ENCODE peak calls at places on chromosome 13, in four cellular contexts. One of them, this sample, is unnamed.

GRCh38 chr13:40026174-40026585 is 370.7 kb downstream of the COG6 start:
- DNase-seq in heart right ventricle: no peak
- DNase-seq in epithelial cell of esophagus: peak
- DNase-seq in PC-9: no peak
- DNase-seq in this sample: peak

GRCh38 chr13:78659450-78660110 is 625 bp upstream of the OBI1 start:
- DNase-seq in heart right ventricle: no peak
- DNase-seq in epithelial cell of esophagus: no peak
- DNase-seq in PC-9: no peak
- DNase-seq in this sample: peak

GRCh38 chr13:110232146-110232545 is 74.8 kb downstream of the COL4A1 start:
- DNase-seq in heart right ventricle: no peak
- DNase-seq in epithelial cell of esophagus: no peak
- DNase-seq in PC-9: no peak
- DNase-seq in this sample: no peak

GRCh38 chr13:21208755-21209154 is 32.3 kb downstream of the MRPL57 start:
- DNase-seq in heart right ventricle: no peak
- DNase-seq in epithelial cell of esophagus: no peak
- DNase-seq in PC-9: no peak
- DNase-seq in this sample: no peak

GRCh38 chr13:86567119-86567518 is 767.9 kb upstream of the SLITRK6 start:
- DNase-seq in heart right ventricle: no peak
- DNase-seq in epithelial cell of esophagus: no peak
- DNase-seq in PC-9: no peak
- DNase-seq in this sample: no peak

GRCh38 chr13:95492044-95492801 is 60.3 kb upstream of the CLDN10 start:
- DNase-seq in heart right ventricle: no peak
- DNase-seq in epithelial cell of esophagus: peak
- DNase-seq in PC-9: peak
- DNase-seq in this sample: no peak

GRCh38 chr13:37319041-37319443 is 213.6 kb upstream of the CSNK1A1L start:
- DNase-seq in heart right ventricle: no peak
- DNase-seq in epithelial cell of esophagus: no peak
- DNase-seq in PC-9: no peak
- DNase-seq in this sample: no peak

GRCh38 chr13:114281351-114282142 is at the start of gene UPF3A:
- DNase-seq in heart right ventricle: peak
- DNase-seq in epithelial cell of esophagus: peak
- DNase-seq in PC-9: peak
- DNase-seq in this sample: peak

GRCh38 chr13:81140675-81141074 is 799.7 kb upstream of the SPRY2 start:
- DNase-seq in heart right ventricle: no peak
- DNase-seq in epithelial cell of esophagus: no peak
- DNase-seq in PC-9: no peak
- DNase-seq in this sample: no peak

GRCh38 chr13:29411493-29411892 is 184.0 kb downstream of the SLC7A1 start:
- DNase-seq in heart right ventricle: no peak
- DNase-seq in epithelial cell of esophagus: peak
- DNase-seq in PC-9: no peak
- DNase-seq in this sample: no peak

GRCh38 chr13:52840066-52840465 is 8.4 kb downstream of the PCDH8 start:
- DNase-seq in heart right ventricle: no peak
- DNase-seq in epithelial cell of esophagus: no peak
- DNase-seq in PC-9: no peak
- DNase-seq in this sample: no peak

GRCh38 chr13:48715977-48716376 is 62.2 kb downstream of the CYSLTR2 start:
- DNase-seq in heart right ventricle: no peak
- DNase-seq in epithelial cell of esophagus: no peak
- DNase-seq in PC-9: no peak
- DNase-seq in this sample: no peak

GRCh38 chr13:50676602-50677001 is 166.9 kb downstream of the DLEU7 start:
- DNase-seq in heart right ventricle: no peak
- DNase-seq in epithelial cell of esophagus: peak
- DNase-seq in PC-9: peak
- DNase-seq in this sample: peak

GRCh38 chr13:83681547-83681946 is 200.7 kb downstream of the SLITRK1 start:
- DNase-seq in heart right ventricle: no peak
- DNase-seq in epithelial cell of esophagus: no peak
- DNase-seq in PC-9: no peak
- DNase-seq in this sample: no peak

GRCh38 chr13:95083758-95084157 is 217.5 kb downstream of the ABCC4 start:
- DNase-seq in heart right ventricle: no peak
- DNase-seq in epithelial cell of esophagus: peak
- DNase-seq in PC-9: no peak
- DNase-seq in this sample: no peak

GRCh38 chr13:113639661-113640262 is 18.2 kb downstream of the ATP4B start:
- DNase-seq in heart right ventricle: no peak
- DNase-seq in epithelial cell of esophagus: no peak
- DNase-seq in PC-9: no peak
- DNase-seq in this sample: no peak

GRCh38 chr13:40190656-40191100 is 475.8 kb downstream of the FOXO1 start:
- DNase-seq in heart right ventricle: no peak
- DNase-seq in epithelial cell of esophagus: peak
- DNase-seq in PC-9: peak
- DNase-seq in this sample: peak

GRCh38 chr13:53285896-53286430 is 257.4 kb downstream of the OLFM4 start:
- DNase-seq in heart right ventricle: no peak
- DNase-seq in epithelial cell of esophagus: no peak
- DNase-seq in PC-9: no peak
- DNase-seq in this sample: no peak

GRCh38 chr13:113078895-113079720 is 26.5 kb upstream of the F7 start:
- DNase-seq in heart right ventricle: no peak
- DNase-seq in epithelial cell of esophagus: no peak
- DNase-seq in PC-9: no peak
- DNase-seq in this sample: no peak

GRCh38 chr13:102651892-102652291 is 43.0 kb downstream of the METTL21C start:
- DNase-seq in heart right ventricle: no peak
- DNase-seq in epithelial cell of esophagus: peak
- DNase-seq in PC-9: no peak
- DNase-seq in this sample: no peak

GRCh38 chr13:84430015-84430414 is 547.7 kb upstream of the SLITRK1 start:
- DNase-seq in heart right ventricle: no peak
- DNase-seq in epithelial cell of esophagus: no peak
- DNase-seq in PC-9: no peak
- DNase-seq in this sample: no peak

GRCh38 chr13:102089177-102089576 is 312.7 kb downstream of the FGF14 start:
- DNase-seq in heart right ventricle: no peak
- DNase-seq in epithelial cell of esophagus: peak
- DNase-seq in PC-9: no peak
- DNase-seq in this sample: no peak

GRCh38 chr13:79703772-79704171 is 222.8 kb downstream of the NDFIP2 start:
- DNase-seq in heart right ventricle: no peak
- DNase-seq in epithelial cell of esophagus: no peak
- DNase-seq in PC-9: no peak
- DNase-seq in this sample: peak

GRCh38 chr13:42894765-42895181 is 97.3 kb downstream of the EPSTI1 start:
- DNase-seq in heart right ventricle: no peak
- DNase-seq in epithelial cell of esophagus: peak
- DNase-seq in PC-9: peak
- DNase-seq in this sample: no peak

GRCh38 chr13:67366533-67366932 is 136.4 kb upstream of the PCDH9 start:
- DNase-seq in heart right ventricle: no peak
- DNase-seq in epithelial cell of esophagus: peak
- DNase-seq in PC-9: no peak
- DNase-seq in this sample: no peak

GRCh38 chr13:110125157-110125556 is 181.8 kb downstream of the COL4A1 start:
- DNase-seq in heart right ventricle: no peak
- DNase-seq in epithelial cell of esophagus: no peak
- DNase-seq in PC-9: no peak
- DNase-seq in this sample: no peak

GRCh38 chr13:66803759-66804456 is 426.2 kb downstream of the PCDH9 start:
- DNase-seq in heart right ventricle: no peak
- DNase-seq in epithelial cell of esophagus: peak
- DNase-seq in PC-9: no peak
- DNase-seq in this sample: no peak

GRCh38 chr13:112464720-112465119 is 88.6 kb downstream of the SPACA7 start:
- DNase-seq in heart right ventricle: no peak
- DNase-seq in epithelial cell of esophagus: no peak
- DNase-seq in PC-9: no peak
- DNase-seq in this sample: no peak

GRCh38 chr13:72284791-72285190 is 417.8 kb upstream of the DACH1 start:
- DNase-seq in heart right ventricle: no peak
- DNase-seq in epithelial cell of esophagus: no peak
- DNase-seq in PC-9: no peak
- DNase-seq in this sample: no peak

GRCh38 chr13:43355774-43356173 is 332.4 kb downstream of the DNAJC15 start:
- DNase-seq in heart right ventricle: no peak
- DNase-seq in epithelial cell of esophagus: no peak
- DNase-seq in PC-9: no peak
- DNase-seq in this sample: no peak

GRCh38 chr13:89550842-89551422 is 1796.6 kb upstream of the MIR17HG start:
- DNase-seq in heart right ventricle: no peak
- DNase-seq in epithelial cell of esophagus: peak
- DNase-seq in PC-9: peak
- DNase-seq in this sample: no peak

GRCh38 chr13:111912453-111912866 is 154.5 kb upstream of the SOX1 start:
- DNase-seq in heart right ventricle: no peak
- DNase-seq in epithelial cell of esophagus: no peak
- DNase-seq in PC-9: no peak
- DNase-seq in this sample: no peak

DNA sequence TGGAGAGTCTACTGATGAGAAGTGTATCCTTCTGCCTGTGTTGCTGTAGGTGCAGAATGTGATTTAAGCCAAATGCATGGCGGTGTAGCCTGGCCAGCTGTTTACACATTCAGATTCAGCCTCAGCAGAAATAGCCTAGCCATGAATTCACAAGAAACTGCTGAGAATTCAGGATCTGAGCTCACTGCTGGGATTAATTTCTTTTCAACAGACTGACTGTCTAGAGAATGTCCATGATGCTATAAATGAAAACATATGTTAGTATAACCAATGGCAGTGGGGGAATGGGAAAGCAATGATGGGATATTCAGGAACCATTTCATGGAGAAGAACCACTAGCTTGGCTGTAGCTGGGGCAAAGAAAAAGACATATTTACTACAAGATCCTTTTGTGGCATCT is 77.5 kb upstream of the RNF113B start:
- DNase-seq in heart right ventricle: no peak
- DNase-seq in epithelial cell of esophagus: no peak
- DNase-seq in PC-9: no peak
- DNase-seq in this sample: no peak
- H3K4me3 ChIP-seq in heart right ventricle: no peak
- H3K4me3 ChIP-seq in epithelial cell of esophagus: no peak
- H3K4me3 ChIP-seq in PC-9: no peak
- H3K4me3 ChIP-seq in this sample: no peak

GRCh38 chr13:99200433-99201167 is at the start of gene UBAC2:
- DNase-seq in heart right ventricle: peak
- DNase-seq in epithelial cell of esophagus: peak
- DNase-seq in PC-9: peak
- DNase-seq in this sample: peak

GRCh38 chr13:99196466-99197256 is 4.0 kb upstream of the UBAC2 start:
- DNase-seq in heart right ventricle: no peak
- DNase-seq in epithelial cell of esophagus: peak
- DNase-seq in PC-9: peak
- DNase-seq in this sample: peak

GRCh38 chr13:99197257-99197651 is 3.4 kb upstream of the UBAC2 start:
- DNase-seq in heart right ventricle: no peak
- DNase-seq in epithelial cell of esophagus: no peak
- DNase-seq in PC-9: peak
- DNase-seq in this sample: no peak

GRCh38 chr13:99199541-99200432 is 867 bp upstream of the UBAC2 start:
- DNase-seq in heart right ventricle: no peak
- DNase-seq in epithelial cell of esophagus: no peak
- DNase-seq in PC-9: no peak
- DNase-seq in this sample: no peak

GRCh38 chr13:99198630-99199029 is 2.0 kb upstream of the UBAC2 start:
- DNase-seq in heart right ventricle: no peak
- DNase-seq in epithelial cell of esophagus: peak
- DNase-seq in PC-9: peak
- DNase-seq in this sample: no peak
- TF ChIP-seq CTCF in heart right ventricle: no peak
- TF ChIP-seq CTCF in epithelial cell of esophagus: no peak
- TF ChIP-seq CTCF in PC-9: no peak
- TF ChIP-seq CTCF in this sample: no peak

GRCh38 chr13:46170268-46170667 is 11.7 kb downstream of the LCP1 start:
- DNase-seq in heart right ventricle: no peak
- DNase-seq in epithelial cell of esophagus: no peak
- DNase-seq in PC-9: no peak
- DNase-seq in this sample: no peak

GRCh38 chr13:46168818-46169217 is 13.2 kb downstream of the LCP1 start:
- DNase-seq in heart right ventricle: no peak
- DNase-seq in epithelial cell of esophagus: no peak
- DNase-seq in PC-9: no peak
- DNase-seq in this sample: no peak

GRCh38 chr13:46171739-46172138 is 10.2 kb downstream of the LCP1 start:
- DNase-seq in heart right ventricle: no peak
- DNase-seq in epithelial cell of esophagus: no peak
- DNase-seq in PC-9: no peak
- DNase-seq in this sample: no peak

GRCh38 chr13:46171223-46171622 is 10.8 kb downstream of the LCP1 start:
- DNase-seq in heart right ventricle: no peak
- DNase-seq in epithelial cell of esophagus: no peak
- DNase-seq in PC-9: no peak
- DNase-seq in this sample: no peak

DNA sequence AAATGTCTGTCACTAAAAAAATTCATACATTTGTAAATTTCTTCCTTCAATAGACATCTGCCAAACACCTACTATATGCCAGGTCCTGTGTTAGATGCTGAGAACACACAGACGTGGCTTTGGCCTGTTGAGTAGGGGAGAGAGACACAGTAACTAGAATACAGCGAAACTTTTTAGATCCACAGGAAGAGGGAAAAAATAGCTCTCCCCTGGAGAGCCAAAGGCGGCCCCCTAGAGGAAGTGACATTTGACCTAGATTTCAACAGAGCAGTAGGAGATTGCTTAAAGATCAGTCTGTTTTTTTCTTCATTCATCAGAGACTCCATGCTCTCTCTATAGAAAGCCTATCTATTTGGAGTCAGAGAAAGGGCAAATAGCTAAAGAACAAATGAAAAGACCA is 11.3 kb downstream of the LCP1 start:
- DNase-seq in heart right ventricle: no peak
- DNase-seq in epithelial cell of esophagus: no peak
- DNase-seq in PC-9: no peak
- DNase-seq in this sample: no peak
- H3K4me3 ChIP-seq in heart right ventricle: no peak
- H3K4me3 ChIP-seq in epithelial cell of esophagus: no peak
- H3K4me3 ChIP-seq in PC-9: no peak
- H3K4me3 ChIP-seq in this sample: peak

DNA sequence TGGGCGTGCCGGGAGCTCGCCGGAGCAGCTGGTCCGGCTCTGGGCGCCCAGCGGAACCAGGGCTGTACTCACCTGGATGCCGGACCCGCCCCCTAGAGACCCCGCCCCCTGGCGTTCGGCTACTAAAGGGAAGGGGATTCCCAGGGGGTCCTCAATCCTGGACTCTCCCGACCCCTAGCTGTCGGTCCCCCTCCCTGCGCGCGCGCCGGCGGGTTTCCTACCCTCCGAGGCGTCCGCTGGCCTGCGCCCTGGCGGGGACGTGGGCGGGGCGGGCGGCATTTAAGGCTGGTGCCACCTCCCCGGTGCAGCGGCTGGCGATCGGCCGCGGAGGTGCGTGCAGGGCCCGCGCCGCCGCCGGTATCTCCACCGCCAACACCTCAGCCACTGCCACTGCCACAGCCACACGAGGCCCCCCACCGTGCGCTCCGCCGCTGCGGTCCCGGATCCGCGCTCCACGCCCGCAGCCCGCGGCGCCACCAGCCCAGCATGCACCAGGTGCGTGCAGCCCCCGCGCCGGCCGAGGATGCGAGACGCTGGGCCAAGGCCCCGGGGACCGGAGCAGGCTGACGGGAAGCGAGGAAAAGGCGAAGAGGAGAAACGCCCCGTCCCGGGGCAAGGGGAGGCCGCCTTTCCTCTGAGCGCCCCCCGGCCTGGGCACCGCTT is at the start of gene ATP12A:
- DNase-seq in heart right ventricle: no peak
- DNase-seq in epithelial cell of esophagus: peak
- DNase-seq in PC-9: peak
- DNase-seq in this sample: peak
- TF ChIP-seq CTCF in heart right ventricle: peak
- TF ChIP-seq CTCF in epithelial cell of esophagus: no peak
- TF ChIP-seq CTCF in PC-9: no peak
- TF ChIP-seq CTCF in this sample: no peak